ENCODE peak calls at places on chromosomes 6 and 20, in six cellular contexts. I is lower leg skin, Q is EL, G is T-helper 1 cell, N is activated T-cell treated with anti-CD3 and anti-CD28 coated beads for 4 hours, T is NCI-H1417. D is an unnamed sample.

GRCh38 chr6:43014434-43014909 is 423 bp downstream of the KLHDC3 start:
- DNase-seq in I (no peak), Q (peak; percentile 45), G (no peak), N (no peak), T (no peak), D (no peak)

GRCh38 chr20:24109008-24109407 is 120.4 kb upstream of the GGTLC1 start:
- DNase-seq in I (no peak), Q (no peak), G (peak; percentile 5), N (no peak), T (no peak), D (no peak)

GRCh38 chr20:3580412-3580811 is 82.8 kb downstream of the GFRA4 start:
- DNase-seq in I (no peak), Q (no peak), G (no peak), N (no peak), T (no peak), D (no peak)

GRCh38 chr6:112338310-112338709 is 8.8 kb upstream of the RFPL4B start:
- DNase-seq in I (no peak), Q (peak; percentile 54), G (no peak), N (no peak), T (no peak), D (no peak)

GRCh38 chr6:156857573-156857972 is 80.4 kb downstream of the ARID1B start:
- DNase-seq in I (no peak), Q (no peak), G (no peak), N (no peak), T (no peak), D (no peak)

GRCh38 chr20:20711413-20711812 is 1.0 kb downstream of the RALGAPA2 start:
- DNase-seq in I (no peak), Q (no peak), G (no peak), N (no peak), T (peak; percentile 63), D (no peak)

GRCh38 chr6:35052694-35053565 is 88.2 kb downstream of the TCP11 start:
- DNase-seq in I (peak; percentile 55), Q (no peak), G (no peak), N (no peak), T (no peak), D (no peak)

GRCh38 chr6:52376763-52377162 is 14.8 kb downstream of the PAQR8 start:
- DNase-seq in I (no peak), Q (no peak), G (no peak), N (no peak), T (no peak), D (no peak)

GRCh38 chr6:151716446-151717047 is 90.9 kb upstream of the ESR1 start:
- DNase-seq in I (no peak), Q (peak; percentile 4), G (no peak), N (no peak), T (peak; percentile 67), D (no peak)